ENCODE peak calls at places on chromosomes 16 and 17, in four cellular contexts. One of them, this sample, is unnamed.

GRCh38 chr17:58313815-58314705 is 14.5 kb downstream of the TSPOAP1 start:
- DNase-seq in head of caudate nucleus: peak
- DNase-seq in AG08396: no peak
- DNase-seq in glutamatergic neuron: peak
- DNase-seq in this sample: no peak

GRCh38 chr17:40516581-40517285 is 15.3 kb upstream of the TNS4 start:
- DNase-seq in head of caudate nucleus: no peak
- DNase-seq in AG08396: no peak
- DNase-seq in glutamatergic neuron: no peak
- DNase-seq in this sample: peak

GRCh38 chr16:66705790-66706505 is 9.4 kb upstream of the CMTM4 start:
- DNase-seq in head of caudate nucleus: no peak
- DNase-seq in AG08396: peak
- DNase-seq in glutamatergic neuron: no peak
- DNase-seq in this sample: peak

GRCh38 chr16:66843191-66843590 is 1.0 kb upstream of the CA7 start:
- DNase-seq in head of caudate nucleus: peak
- DNase-seq in AG08396: no peak
- DNase-seq in glutamatergic neuron: no peak
- DNase-seq in this sample: peak

GRCh38 chr17:38911081-38911730 is 14.2 kb upstream of the LASP1NB start:
- DNase-seq in head of caudate nucleus: no peak
- DNase-seq in AG08396: no peak
- DNase-seq in glutamatergic neuron: no peak
- DNase-seq in this sample: peak

GRCh38 chr17:45702666-45703266 is 81.4 kb upstream of the CRHR1 start:
- DNase-seq in head of caudate nucleus: no peak
- DNase-seq in AG08396: peak
- DNase-seq in glutamatergic neuron: no peak
- DNase-seq in this sample: no peak

GRCh38 chr17:11986939-11987329 is 10.3 kb downstream of the ZNF18 start:
- DNase-seq in head of caudate nucleus: no peak
- DNase-seq in AG08396: peak
- DNase-seq in glutamatergic neuron: no peak
- DNase-seq in this sample: no peak

GRCh38 chr16:47008174-47008573 is 34.7 kb upstream of the DNAJA2 start:
- DNase-seq in head of caudate nucleus: no peak
- DNase-seq in AG08396: peak
- DNase-seq in glutamatergic neuron: no peak
- DNase-seq in this sample: peak

GRCh38 chr17:67266496-67266895 is 21.5 kb upstream of the HELZ start:
- DNase-seq in head of caudate nucleus: no peak
- DNase-seq in AG08396: no peak
- DNase-seq in glutamatergic neuron: no peak
- DNase-seq in this sample: no peak

GRCh38 chr17:9350083-9350482 is 225.5 kb downstream of the STX8 start:
- DNase-seq in head of caudate nucleus: no peak
- DNase-seq in AG08396: peak
- DNase-seq in glutamatergic neuron: no peak
- DNase-seq in this sample: no peak

GRCh38 chr16:86101135-86101911 is 202.4 kb downstream of the IRF8 start:
- DNase-seq in head of caudate nucleus: no peak
- DNase-seq in AG08396: no peak
- DNase-seq in glutamatergic neuron: no peak
- DNase-seq in this sample: no peak

GRCh38 chr16:30369938-30370443 is 303 bp downstream of the TBC1D10B start:
- DNase-seq in head of caudate nucleus: no peak
- DNase-seq in AG08396: no peak
- DNase-seq in glutamatergic neuron: no peak
- DNase-seq in this sample: no peak

GRCh38 chr16:27838536-27839175 is 224.9 kb downstream of the GSG1L start:
- DNase-seq in head of caudate nucleus: no peak
- DNase-seq in AG08396: no peak
- DNase-seq in glutamatergic neuron: no peak
- DNase-seq in this sample: no peak

GRCh38 chr17:2939714-2940351 is 123.6 kb downstream of the OR1D5 start:
- DNase-seq in head of caudate nucleus: peak
- DNase-seq in AG08396: no peak
- DNase-seq in glutamatergic neuron: no peak
- DNase-seq in this sample: no peak

GRCh38 chr16:80938035-80938927 is 68.4 kb downstream of the CMC2 start:
- DNase-seq in head of caudate nucleus: no peak
- DNase-seq in AG08396: peak
- DNase-seq in glutamatergic neuron: no peak
- DNase-seq in this sample: no peak

GRCh38 chr17:59167571-59168001 is 12.0 kb downstream of the PRR11 start:
- DNase-seq in head of caudate nucleus: no peak
- DNase-seq in AG08396: no peak
- DNase-seq in glutamatergic neuron: no peak
- DNase-seq in this sample: no peak

GRCh38 chr17:51120739-51121619 is at the start of gene SPAG9:
- DNase-seq in head of caudate nucleus: peak
- DNase-seq in AG08396: peak
- DNase-seq in glutamatergic neuron: peak
- DNase-seq in this sample: peak

This sample was measured in lower leg skin.